ENCODE peak calls at places on chromosomes 12 and 14, in five cellular contexts. U is AML-193, D is cardiac fibroblast, G is HCEC 1CT, S is fibroblast of pulmonary artery. F is an unnamed sample.

GRCh38 chr14:83425138-83425537 is 1891.5 kb upstream of the SEL1L start:
- DNase-seq in U (no peak), D (peak), G (peak), S (peak), F (no peak)

GRCh38 chr12:14256555-14257169 is 108.8 kb upstream of the ATF7IP start:
- DNase-seq in U (peak), D (peak), G (peak), S (peak), F (peak)

GRCh38 chr12:40692617-40693502 is 621 bp downstream of the CNTN1 start:
- DNase-seq in U (no peak), D (no peak), G (no peak), S (no peak), F (peak)

GRCh38 chr12:54033106-54033979 is 493 bp downstream of the HOXC5 start:
- DNase-seq in U (no peak), D (no peak), G (no peak), S (no peak), F (no peak)

GRCh38 chr12:104402630-104403029 is 54.1 kb upstream of the CHST11 start:
- DNase-seq in U (no peak), D (no peak), G (no peak), S (no peak), F (no peak)

GRCh38 chr14:91369628-91370445 is 47.8 kb downstream of the CCDC88C start:
- DNase-seq in U (no peak), D (no peak), G (no peak), S (no peak), F (no peak)

GRCh38 chr14:77208979-77209318 is 27.4 kb downstream of the TMEM63C start:
- DNase-seq in U (no peak), D (no peak), G (no peak), S (no peak), F (no peak)

GRCh38 chr12:48933664-48934311 is 8.5 kb upstream of the FKBP11 start:
- DNase-seq in U (no peak), D (no peak), G (no peak), S (no peak), F (no peak)

GRCh38 chr14:33716921-33717320 is 234.0 kb downstream of the EGLN3 start:
- DNase-seq in U (no peak), D (no peak), G (no peak), S (no peak), F (no peak)

GRCh38 chr14:68476212-68476964 is 316.5 kb downstream of the ZFP36L1 start:
- DNase-seq in U (no peak), D (peak), G (peak), S (peak), F (peak)

GRCh38 chr12:110107369-110108281 is 16.5 kb upstream of the IFT81 start:
- DNase-seq in U (no peak), D (peak), G (peak), S (peak), F (no peak)

GRCh38 chr12:122111070-122111750 is 32.7 kb downstream of the MLXIP start:
- DNase-seq in U (no peak), D (no peak), G (no peak), S (no peak), F (no peak)

GRCh38 chr12:78636253-78636855 is 228.2 kb upstream of the SYT1 start:
- DNase-seq in U (peak), D (peak), G (peak), S (peak), F (no peak)

GRCh38 chr14:24849471-24849870 is 200.5 kb downstream of the STXBP6 start:
- DNase-seq in U (no peak), D (peak), G (peak), S (peak), F (no peak)

GRCh38 chr12:101648195-101648594 is 49.2 kb upstream of the CHPT1 start:
- DNase-seq in U (no peak), D (no peak), G (no peak), S (no peak), F (no peak)

GRCh38 chr12:124828264-124829007 is 35.2 kb downstream of the SCARB1 start:
- DNase-seq in U (no peak), D (peak), G (peak), S (no peak), F (peak)

GRCh38 chr12:111753144-111753881 is 13.4 kb upstream of the ALDH2 start:
- DNase-seq in U (no peak), D (peak), G (peak), S (peak), F (peak)

GRCh38 chr14:52080817-52081755 is 12.2 kb upstream of the NID2 start:
- DNase-seq in U (no peak), D (peak), G (peak), S (peak), F (no peak)

GRCh38 chr14:95206534-95206933 is 49.2 kb upstream of the DICER1 start:
- DNase-seq in U (no peak), D (no peak), G (peak), S (no peak), F (no peak)

GRCh38 chr14:75025876-75026275 is 23.2 kb downstream of the EIF2B2 start:
- DNase-seq in U (no peak), D (no peak), G (no peak), S (no peak), F (no peak)

GRCh38 chr14:30410986-30411385 is 148.0 kb upstream of the G2E3 start:
- DNase-seq in U (no peak), D (no peak), G (no peak), S (no peak), F (no peak)

GRCh38 chr12:84117190-84117589 is 795.4 kb downstream of the SLC6A15 start:
- DNase-seq in U (no peak), D (no peak), G (no peak), S (no peak), F (no peak)

GRCh38 chr12:57632898-57633825 is at the start of gene B4GALNT1:
- DNase-seq in U (peak), D (peak), G (peak), S (peak), F (peak)

GRCh38 chr12:47942327-47943230 is 20.8 kb upstream of the TMEM106C start:
- DNase-seq in U (no peak), D (no peak), G (no peak), S (no peak), F (no peak)

GRCh38 chr14:93110856-93111419 is 4.8 kb downstream of the ITPK1 start:
- DNase-seq in U (no peak), D (no peak), G (no peak), S (no peak), F (no peak)

GRCh38 chr14:74792249-74793039 is 29.3 kb downstream of the YLPM1 start:
- DNase-seq in U (no peak), D (peak), G (peak), S (peak), F (no peak)

GRCh38 chr14:92686763-92687427 is 61.5 kb downstream of the LGMN start:
- DNase-seq in U (no peak), D (peak), G (peak), S (peak), F (peak)

GRCh38 chr14:65745396-65746190 is 333.1 kb downstream of the FUT8 start:
- DNase-seq in U (peak), D (no peak), G (no peak), S (no peak), F (no peak)

GRCh38 chr14:90489306-90489705 is 92.5 kb downstream of the CALM1 start:
- DNase-seq in U (no peak), D (no peak), G (no peak), S (no peak), F (no peak)

GRCh38 chr12:117567644-117568043 is 206.2 kb upstream of the NOS1 start:
- DNase-seq in U (no peak), D (no peak), G (no peak), S (no peak), F (no peak)

GRCh38 chr14:24874514-24875202 is 175.3 kb downstream of the STXBP6 start:
- DNase-seq in U (no peak), D (no peak), G (no peak), S (no peak), F (no peak)

GRCh38 chr12:62799126-62799736 is 135.7 kb downstream of the PPM1H start:
- DNase-seq in U (peak), D (peak), G (peak), S (peak), F (peak)

GRCh38 chr12:101051901-101052550 is 158.0 kb downstream of the SLC5A8 start:
- DNase-seq in U (no peak), D (peak), G (peak), S (peak), F (no peak)

GRCh38 chr12:46269429-46270241 is 792 bp upstream of the SLC38A1 start:
- DNase-seq in U (peak), D (peak), G (no peak), S (no peak), F (no peak)

GRCh38 chr12:122189626-122190475 is 6.9 kb downstream of the LRRC43 start:
- DNase-seq in U (no peak), D (no peak), G (no peak), S (no peak), F (no peak)

GRCh38 chr12:19971881-19972280 is 396.5 kb upstream of the PDE3A start:
- DNase-seq in U (no peak), D (no peak), G (no peak), S (no peak), F (no peak)

GRCh38 chr12:66602483-66603143 is 76.3 kb downstream of the GRIP1 start:
- DNase-seq in U (no peak), D (no peak), G (no peak), S (no peak), F (no peak)

GRCh38 chr12:101670007-101670671 is 27.3 kb upstream of the CHPT1 start:
- DNase-seq in U (peak), D (peak), G (peak), S (peak), F (no peak)

GRCh38 chr14:76808990-76809389 is 3.7 kb downstream of the ANGEL1 start:
- DNase-seq in U (no peak), D (no peak), G (no peak), S (no peak), F (no peak)

GRCh38 chr14:51211149-51211548 is 28.9 kb upstream of the TMX1 start:
- DNase-seq in U (no peak), D (peak), G (peak), S (peak), F (no peak)

F was measured in posterior cingulate gyrus.